ENCODE peak calls at places on chromosomes 11 and 22, in five cellular contexts. One of them, this sample, is unnamed. For H3K4me1, the result is how much of the 10 kb centered on the place peaks cover.

GRCh38 chr11:110565690-110566336 is 136.1 kb downstream of the FDX1 start:
- DNase-seq in PC-3: peak
- DNase-seq in H9: no peak
- DNase-seq in GM23248: no peak
- DNase-seq in neural progenitor cell: no peak
- DNase-seq in this sample: no peak

GRCh38 chr11:14358729-14359439 is at the start of gene RRAS2:
- DNase-seq in PC-3: peak
- DNase-seq in H9: peak
- DNase-seq in GM23248: peak
- DNase-seq in neural progenitor cell: peak
- DNase-seq in this sample: peak

GRCh38 chr11:68040957-68041591 is 2.2 kb downstream of the TCIRG1 start:
- DNase-seq in PC-3: no peak
- DNase-seq in H9: no peak
- DNase-seq in GM23248: no peak
- DNase-seq in neural progenitor cell: no peak
- DNase-seq in this sample: no peak

GRCh38 chr11:15806217-15806616 is 550.1 kb downstream of the SOX6 start:
- DNase-seq in PC-3: no peak
- DNase-seq in H9: no peak
- DNase-seq in GM23248: no peak
- DNase-seq in neural progenitor cell: no peak
- DNase-seq in this sample: no peak

GRCh38 chr22:43723816-43724215 is 88.3 kb downstream of the EFCAB6 start:
- DNase-seq in PC-3: peak
- DNase-seq in H9: no peak
- DNase-seq in GM23248: peak
- DNase-seq in neural progenitor cell: no peak
- DNase-seq in this sample: no peak

GRCh38 chr22:17724241-17724640 is 50.0 kb downstream of the BID start:
- DNase-seq in PC-3: no peak
- DNase-seq in H9: no peak
- DNase-seq in GM23248: no peak
- DNase-seq in neural progenitor cell: no peak
- DNase-seq in this sample: no peak

GRCh38 chr11:67439321-67440228 is 2.1 kb upstream of the PTPRCAP start:
- DNase-seq in PC-3: peak
- DNase-seq in H9: peak
- DNase-seq in GM23248: peak
- DNase-seq in neural progenitor cell: no peak
- DNase-seq in this sample: no peak

GRCh38 chr11:57474017-57474750 is 13.9 kb downstream of the RTN4RL2 start:
- DNase-seq in PC-3: no peak
- DNase-seq in H9: no peak
- DNase-seq in GM23248: peak
- DNase-seq in neural progenitor cell: no peak
- DNase-seq in this sample: no peak

GRCh38 chr11:67312187-67313021 is 9.1 kb downstream of the SSH3 start:
- DNase-seq in PC-3: peak
- DNase-seq in H9: no peak
- DNase-seq in GM23248: no peak
- DNase-seq in neural progenitor cell: no peak
- DNase-seq in this sample: peak

GRCh38 chr11:122556605-122557004 is 98.9 kb upstream of the UBASH3B start:
- DNase-seq in PC-3: no peak
- DNase-seq in H9: peak
- DNase-seq in GM23248: peak
- DNase-seq in neural progenitor cell: peak
- DNase-seq in this sample: no peak

GRCh38 chr11:110029714-110030113 is 63.5 kb upstream of the ZC3H12C start:
- DNase-seq in PC-3: no peak
- DNase-seq in H9: no peak
- DNase-seq in GM23248: no peak
- DNase-seq in neural progenitor cell: no peak
- DNase-seq in this sample: no peak

GRCh38 chr11:116776522-116776984 is 3.8 kb upstream of the BUD13 start:
- DNase-seq in PC-3: no peak
- DNase-seq in H9: no peak
- DNase-seq in GM23248: no peak
- DNase-seq in neural progenitor cell: no peak
- DNase-seq in this sample: no peak

GRCh38 chr11:128776088-128776433 is 82.2 kb downstream of the FLI1 start:
- DNase-seq in PC-3: no peak
- DNase-seq in H9: no peak
- DNase-seq in GM23248: no peak
- DNase-seq in neural progenitor cell: no peak
- DNase-seq in this sample: no peak

GRCh38 chr11:44622190-44622650 is 56.8 kb downstream of the CD82 start:
- DNase-seq in PC-3: no peak
- DNase-seq in H9: peak
- DNase-seq in GM23248: no peak
- DNase-seq in neural progenitor cell: no peak
- DNase-seq in this sample: no peak

GRCh38 chr11:7251836-7252682 is at the start of gene SYT9:
- DNase-seq in PC-3: peak
- DNase-seq in H9: peak
- DNase-seq in GM23248: peak
- DNase-seq in neural progenitor cell: peak
- DNase-seq in this sample: peak

GRCh38 chr22:38228326-38228872 is 26.6 kb downstream of the MAFF start:
- DNase-seq in PC-3: no peak
- DNase-seq in H9: no peak
- DNase-seq in GM23248: peak
- DNase-seq in neural progenitor cell: no peak
- DNase-seq in this sample: no peak

GRCh38 chr22:49688516-49689254 is 139.0 kb downstream of the BRD1 start:
- DNase-seq in PC-3: no peak
- DNase-seq in H9: peak
- DNase-seq in GM23248: no peak
- DNase-seq in neural progenitor cell: no peak
- DNase-seq in this sample: no peak

GRCh38 chr22:19559324-19559811 is 35.2 kb upstream of the CLDN5 start:
- DNase-seq in PC-3: no peak
- DNase-seq in H9: peak
- DNase-seq in GM23248: no peak
- DNase-seq in neural progenitor cell: no peak
- DNase-seq in this sample: no peak

GRCh38 chr11:43922295-43922648 is 20.2 kb upstream of the C11orf96 start:
- DNase-seq in PC-3: no peak
- DNase-seq in H9: no peak
- DNase-seq in GM23248: no peak
- DNase-seq in neural progenitor cell: no peak
- DNase-seq in this sample: peak

GRCh38 chr11:69460540-69461257 is 20.8 kb upstream of the LINC01488 start:
- DNase-seq in PC-3: peak
- DNase-seq in H9: no peak
- DNase-seq in GM23248: peak
- DNase-seq in neural progenitor cell: no peak
- DNase-seq in this sample: no peak

GRCh38 chr11:35945137-35945518 is 1.3 kb downstream of the LDLRAD3 start:
- DNase-seq in PC-3: no peak
- DNase-seq in H9: no peak
- DNase-seq in GM23248: no peak
- DNase-seq in neural progenitor cell: no peak
- DNase-seq in this sample: no peak

GRCh38 chr22:39431821-39432251 is 25.0 kb upstream of the MGAT3 start:
- DNase-seq in PC-3: no peak
- DNase-seq in H9: no peak
- DNase-seq in GM23248: peak
- DNase-seq in neural progenitor cell: no peak
- DNase-seq in this sample: no peak

GRCh38 chr22:27788889-27789288 is 12.7 kb downstream of the MN1 start:
- DNase-seq in PC-3: no peak
- DNase-seq in H9: no peak
- DNase-seq in GM23248: no peak
- DNase-seq in neural progenitor cell: no peak
- DNase-seq in this sample: no peak
- H3K9ac ChIP-seq in PC-3: no peak
- H3K9ac ChIP-seq in H9: no peak
- H3K9ac ChIP-seq in GM23248: no peak
- H3K9ac ChIP-seq in neural progenitor cell: no peak
- H3K9ac ChIP-seq in this sample: no peak

DNA sequence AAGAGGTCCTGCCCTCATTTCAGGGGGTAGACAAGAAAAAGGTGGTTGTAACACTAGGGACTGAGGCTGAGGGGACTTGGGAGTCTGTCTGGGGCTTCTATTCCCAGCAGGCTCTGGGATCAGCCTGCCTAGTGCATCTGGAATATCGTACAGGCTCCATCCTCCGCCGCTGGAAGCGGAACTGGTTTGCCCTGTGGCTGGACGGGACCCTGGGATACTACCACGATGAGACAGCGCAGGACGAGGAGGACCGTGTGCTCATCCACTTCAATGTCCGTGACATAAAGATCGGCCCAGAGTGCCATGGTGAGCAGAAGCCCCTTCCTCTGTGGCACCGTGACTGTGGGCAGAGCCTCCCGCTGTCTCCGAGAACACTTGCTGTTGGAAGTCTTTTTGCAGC is 4.0 kb downstream of the PLEKHB1 start:
- DNase-seq in PC-3: no peak
- DNase-seq in H9: no peak
- DNase-seq in GM23248: no peak
- DNase-seq in neural progenitor cell: no peak
- DNase-seq in this sample: no peak
- H3K4me1 ChIP-seq in PC-3: under half
- H3K4me1 ChIP-seq in H9: under half
- H3K4me1 ChIP-seq in GM23248: under half
- H3K4me1 ChIP-seq in neural progenitor cell: half or more
- H3K4me1 ChIP-seq in this sample: under half

GRCh38 chr22:46997311-46997970 is 235.0 kb downstream of the TBC1D22A start:
- DNase-seq in PC-3: no peak
- DNase-seq in H9: no peak
- DNase-seq in GM23248: no peak
- DNase-seq in neural progenitor cell: no peak
- DNase-seq in this sample: no peak
- H3K9ac ChIP-seq in PC-3: no peak
- H3K9ac ChIP-seq in H9: no peak
- H3K9ac ChIP-seq in GM23248: no peak
- H3K9ac ChIP-seq in neural progenitor cell: no peak
- H3K9ac ChIP-seq in this sample: no peak

GRCh38 chr11:63670077-63670737 is 969 bp downstream of the ATL3 start:
- DNase-seq in PC-3: peak
- DNase-seq in H9: no peak
- DNase-seq in GM23248: peak
- DNase-seq in neural progenitor cell: no peak
- DNase-seq in this sample: peak

GRCh38 chr11:63672156-63672463 is 934 bp upstream of the ATL3 start:
- DNase-seq in PC-3: no peak
- DNase-seq in H9: no peak
- DNase-seq in GM23248: no peak
- DNase-seq in neural progenitor cell: no peak
- DNase-seq in this sample: no peak

GRCh38 chr11:63672934-63673539 is 1.9 kb upstream of the ATL3 start:
- DNase-seq in PC-3: peak
- DNase-seq in H9: no peak
- DNase-seq in GM23248: peak
- DNase-seq in neural progenitor cell: no peak
- DNase-seq in this sample: no peak

GRCh38 chr11:63671322-63672155 is at the start of gene ATL3:
- DNase-seq in PC-3: peak
- DNase-seq in H9: peak
- DNase-seq in GM23248: peak
- DNase-seq in neural progenitor cell: peak
- DNase-seq in this sample: peak

GRCh38 chr11:63670738-63671321 is 346 bp downstream of the ATL3 start:
- DNase-seq in PC-3: peak
- DNase-seq in H9: peak
- DNase-seq in GM23248: peak
- DNase-seq in neural progenitor cell: peak
- DNase-seq in this sample: peak
- H3K4me1 ChIP-seq in PC-3: half or more
- H3K4me1 ChIP-seq in H9: under half
- H3K4me1 ChIP-seq in GM23248: half or more
- H3K4me1 ChIP-seq in neural progenitor cell: under half
- H3K4me1 ChIP-seq in this sample: under half

DNA sequence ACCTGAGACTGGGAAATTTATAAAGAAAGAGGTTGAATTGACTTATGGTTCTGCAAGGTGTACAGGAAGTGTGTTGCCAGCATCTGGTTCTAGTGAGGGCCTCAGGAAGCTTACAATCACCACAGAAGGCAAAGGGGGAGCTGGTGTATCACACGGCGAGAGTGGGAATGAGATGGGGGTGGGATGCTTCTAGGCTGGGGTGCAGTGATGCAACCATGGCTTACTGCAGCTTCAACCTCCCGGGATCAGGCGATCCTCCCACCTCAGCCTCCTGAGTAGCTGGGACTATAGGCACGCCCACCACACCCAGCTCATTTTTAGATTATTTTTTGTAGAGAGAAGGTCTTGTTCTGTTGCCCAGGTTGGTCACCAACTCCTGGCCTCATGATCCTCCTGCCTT is 61.0 kb downstream of the C22orf31 start:
- DNase-seq in PC-3: no peak
- DNase-seq in H9: no peak
- DNase-seq in GM23248: no peak
- DNase-seq in neural progenitor cell: no peak
- DNase-seq in this sample: no peak
- H3K9ac ChIP-seq in PC-3: no peak
- H3K9ac ChIP-seq in H9: no peak
- H3K9ac ChIP-seq in GM23248: no peak
- H3K9ac ChIP-seq in neural progenitor cell: no peak
- H3K9ac ChIP-seq in this sample: no peak